ENCODE peak calls at places on chromosome 6, in nine cellular contexts. M is effector memory CD4-positive, alpha-beta T cell; D is GM04504; O is nephron progenitor cell; F is NCI-H774; G is HEK293T; U is AG08396; T is BJ; C is ELR. L is an unnamed sample.

GRCh38 chr6:136761227-136761922 is 30.9 kb downstream of the MAP3K5 start:
- DNase-seq in M (no peak), D (no peak), O (no peak), F (no peak), G (no peak), U (no peak), T (no peak), C (no peak), L (peak)

GRCh38 chr6:45156075-45156474 is 172.1 kb upstream of the RUNX2 start:
- DNase-seq in M (no peak), D (no peak), O (no peak), F (no peak), G (no peak), U (no peak), T (no peak), C (no peak), L (no peak)

GRCh38 chr6:152124432-152125074 is 317.1 kb downstream of the ESR1 start:
- DNase-seq in M (no peak), D (peak), O (no peak), F (no peak), G (peak), U (peak), T (peak), C (peak), L (peak)

GRCh38 chr6:16717275-16717942 is 43.9 kb downstream of the ATXN1 start:
- DNase-seq in M (no peak), D (no peak), O (no peak), F (no peak), G (no peak), U (no peak), T (no peak), C (no peak), L (no peak)

GRCh38 chr6:138643210-138643609 is 130.4 kb upstream of the CCDC28A start:
- DNase-seq in M (no peak), D (no peak), O (no peak), F (no peak), G (no peak), U (no peak), T (no peak), C (no peak), L (no peak)

GRCh38 chr6:150129616-150130505 is 13.0 kb upstream of the PPP1R14C start:
- DNase-seq in M (no peak), D (no peak), O (no peak), F (no peak), G (no peak), U (no peak), T (no peak), C (no peak), L (no peak)

GRCh38 chr6:141726158-141726557 is 406.6 kb upstream of the GJE1 start:
- DNase-seq in M (no peak), D (no peak), O (no peak), F (peak), G (no peak), U (no peak), T (no peak), C (no peak), L (peak)

GRCh38 chr6:6699741-6700367 is 111.3 kb downstream of the LY86 start:
- DNase-seq in M (no peak), D (peak), O (no peak), F (peak), G (no peak), U (peak), T (peak), C (peak), L (peak)

GRCh38 chr6:154164397-154164796 is 125.4 kb downstream of the OPRM1 start:
- DNase-seq in M (no peak), D (peak), O (peak), F (no peak), G (no peak), U (peak), T (no peak), C (no peak), L (peak)

L was measured in EH.